ENCODE peak calls at places on chromosomes 1 and 21, in ten cellular contexts. One of them, this sample, is unnamed.

GRCh38 chr1:69967245-69967766 is 238.1 kb downstream of the LRRC40 start:
- DNase-seq in adipocyte: peak; percentile 25
- DNase-seq in midbrain: no peak
- DNase-seq in suprapubic skin: no peak
- DNase-seq in T-helper 9 cell: no peak
- DNase-seq in GM23248: peak; percentile 38
- DNase-seq in HCEC 1CT: no peak
- DNase-seq in transverse colon: no peak
- DNase-seq in mucosa of gallbladder: no peak
- DNase-seq in heart left ventricle: no peak
- DNase-seq in this sample: no peak

GRCh38 chr1:156320560-156320959 is 17.5 kb downstream of the CCT3 start:
- DNase-seq in HCEC 1CT: no peak
- DNase-seq in midbrain: no peak
- DNase-seq in heart left ventricle: no peak
- DNase-seq in mucosa of gallbladder: no peak
- DNase-seq in transverse colon: no peak
- DNase-seq in suprapubic skin: no peak
- DNase-seq in adipocyte: no peak
- DNase-seq in T-helper 9 cell: no peak
- DNase-seq in GM23248: no peak
- DNase-seq in this sample: no peak

GRCh38 chr1:206803221-206803730 is 31.0 kb upstream of the IL10 start:
- DNase-seq in midbrain: no peak
- DNase-seq in heart left ventricle: no peak
- DNase-seq in HCEC 1CT: no peak
- DNase-seq in suprapubic skin: no peak
- DNase-seq in T-helper 9 cell: peak; percentile 65
- DNase-seq in mucosa of gallbladder: peak; percentile 36
- DNase-seq in transverse colon: peak; percentile 60
- DNase-seq in adipocyte: no peak
- DNase-seq in GM23248: no peak
- DNase-seq in this sample: peak; percentile 4

GRCh38 chr1:9397047-9397446 is 104.4 kb downstream of the SPSB1 start:
- DNase-seq in midbrain: no peak
- DNase-seq in transverse colon: no peak
- DNase-seq in suprapubic skin: no peak
- DNase-seq in T-helper 9 cell: no peak
- DNase-seq in mucosa of gallbladder: no peak
- DNase-seq in HCEC 1CT: no peak
- DNase-seq in GM23248: no peak
- DNase-seq in heart left ventricle: no peak
- DNase-seq in adipocyte: no peak
- DNase-seq in this sample: no peak

GRCh38 chr21:26717146-26717739 is 128.0 kb downstream of the ADAMTS1 start:
- DNase-seq in midbrain: peak; percentile 21
- DNase-seq in mucosa of gallbladder: no peak
- DNase-seq in T-helper 9 cell: no peak
- DNase-seq in transverse colon: no peak
- DNase-seq in heart left ventricle: no peak
- DNase-seq in HCEC 1CT: peak; percentile 34
- DNase-seq in GM23248: peak; percentile 49
- DNase-seq in adipocyte: peak; percentile 69
- DNase-seq in suprapubic skin: no peak
- DNase-seq in this sample: no peak

GRCh38 chr1:159826436-159827101 is at the start of gene SLAMF8:
- DNase-seq in adipocyte: no peak
- DNase-seq in suprapubic skin: no peak
- DNase-seq in mucosa of gallbladder: peak; percentile 51
- DNase-seq in GM23248: peak; percentile 40
- DNase-seq in midbrain: no peak
- DNase-seq in heart left ventricle: no peak
- DNase-seq in HCEC 1CT: no peak
- DNase-seq in T-helper 9 cell: peak; percentile 14
- DNase-seq in transverse colon: peak; percentile 61
- DNase-seq in this sample: peak; percentile 16

GRCh38 chr1:52976183-52977035 is 49.3 kb downstream of the SCP2 start:
- DNase-seq in GM23248: no peak
- DNase-seq in midbrain: no peak
- DNase-seq in heart left ventricle: no peak
- DNase-seq in mucosa of gallbladder: no peak
- DNase-seq in HCEC 1CT: no peak
- DNase-seq in T-helper 9 cell: no peak
- DNase-seq in suprapubic skin: no peak
- DNase-seq in adipocyte: no peak
- DNase-seq in transverse colon: no peak
- DNase-seq in this sample: no peak

GRCh38 chr1:234473123-234473522 is 5.9 kb downstream of the TARBP1 start:
- DNase-seq in T-helper 9 cell: no peak
- DNase-seq in GM23248: no peak
- DNase-seq in transverse colon: no peak
- DNase-seq in heart left ventricle: no peak
- DNase-seq in HCEC 1CT: no peak
- DNase-seq in mucosa of gallbladder: no peak
- DNase-seq in suprapubic skin: no peak
- DNase-seq in midbrain: no peak
- DNase-seq in adipocyte: no peak
- DNase-seq in this sample: no peak

GRCh38 chr1:91608876-91609275 is 108.2 kb downstream of the CDC7 start:
- DNase-seq in transverse colon: no peak
- DNase-seq in suprapubic skin: no peak
- DNase-seq in heart left ventricle: no peak
- DNase-seq in adipocyte: peak; percentile 50
- DNase-seq in T-helper 9 cell: no peak
- DNase-seq in mucosa of gallbladder: no peak
- DNase-seq in HCEC 1CT: peak; percentile 60
- DNase-seq in GM23248: peak; percentile 84
- DNase-seq in midbrain: no peak
- DNase-seq in this sample: no peak

GRCh38 chr1:205495237-205495823 is 9.1 kb upstream of the CDK18 start:
- DNase-seq in transverse colon: peak; percentile 47
- DNase-seq in midbrain: no peak
- DNase-seq in adipocyte: no peak
- DNase-seq in suprapubic skin: no peak
- DNase-seq in heart left ventricle: peak; percentile 71
- DNase-seq in T-helper 9 cell: no peak
- DNase-seq in GM23248: no peak
- DNase-seq in HCEC 1CT: no peak
- DNase-seq in mucosa of gallbladder: no peak
- DNase-seq in this sample: no peak

GRCh38 chr1:97743129-97743528 is 177.7 kb downstream of the DPYD start:
- DNase-seq in suprapubic skin: no peak
- DNase-seq in heart left ventricle: no peak
- DNase-seq in adipocyte: no peak
- DNase-seq in midbrain: no peak
- DNase-seq in HCEC 1CT: no peak
- DNase-seq in transverse colon: no peak
- DNase-seq in T-helper 9 cell: no peak
- DNase-seq in mucosa of gallbladder: no peak
- DNase-seq in GM23248: no peak
- DNase-seq in this sample: no peak

GRCh38 chr1:224488806-224489584 is 54.4 kb upstream of the WDR26 start:
- DNase-seq in adipocyte: no peak
- DNase-seq in heart left ventricle: no peak
- DNase-seq in mucosa of gallbladder: no peak
- DNase-seq in GM23248: peak; percentile 40
- DNase-seq in midbrain: no peak
- DNase-seq in transverse colon: no peak
- DNase-seq in T-helper 9 cell: no peak
- DNase-seq in suprapubic skin: no peak
- DNase-seq in HCEC 1CT: peak; percentile 66
- DNase-seq in this sample: no peak

GRCh38 chr1:31203215-31203614 is 36.5 kb downstream of the NKAIN1 start:
- DNase-seq in adipocyte: no peak
- DNase-seq in T-helper 9 cell: no peak
- DNase-seq in midbrain: peak; percentile 68
- DNase-seq in suprapubic skin: no peak
- DNase-seq in HCEC 1CT: no peak
- DNase-seq in transverse colon: no peak
- DNase-seq in mucosa of gallbladder: no peak
- DNase-seq in heart left ventricle: no peak
- DNase-seq in GM23248: no peak
- DNase-seq in this sample: no peak

GRCh38 chr1:91725961-91726704 is 159.8 kb downstream of the TGFBR3 start:
- DNase-seq in HCEC 1CT: peak; percentile 95
- DNase-seq in heart left ventricle: no peak
- DNase-seq in GM23248: peak; percentile 96
- DNase-seq in T-helper 9 cell: no peak
- DNase-seq in suprapubic skin: no peak
- DNase-seq in adipocyte: peak; percentile 93
- DNase-seq in transverse colon: peak; percentile 17
- DNase-seq in mucosa of gallbladder: peak; percentile 50
- DNase-seq in midbrain: no peak
- DNase-seq in this sample: peak; percentile 52

GRCh38 chr1:167995038-167995437 is 58.2 kb upstream of the MPC2 start:
- DNase-seq in transverse colon: no peak
- DNase-seq in T-helper 9 cell: no peak
- DNase-seq in heart left ventricle: no peak
- DNase-seq in midbrain: no peak
- DNase-seq in suprapubic skin: no peak
- DNase-seq in adipocyte: no peak
- DNase-seq in mucosa of gallbladder: no peak
- DNase-seq in HCEC 1CT: peak; percentile 2
- DNase-seq in GM23248: no peak
- DNase-seq in this sample: no peak

GRCh38 chr1:7491089-7491817 is 279.8 kb upstream of the VAMP3 start:
- DNase-seq in heart left ventricle: no peak
- DNase-seq in mucosa of gallbladder: peak; percentile 60
- DNase-seq in adipocyte: peak; percentile 32
- DNase-seq in transverse colon: no peak
- DNase-seq in suprapubic skin: no peak
- DNase-seq in midbrain: no peak
- DNase-seq in HCEC 1CT: no peak
- DNase-seq in GM23248: peak; percentile 91
- DNase-seq in T-helper 9 cell: no peak
- DNase-seq in this sample: peak; percentile 81

GRCh38 chr1:230632273-230632873 is 9.9 kb upstream of the COG2 start:
- DNase-seq in mucosa of gallbladder: peak; percentile 17
- DNase-seq in suprapubic skin: no peak
- DNase-seq in adipocyte: peak; percentile 43
- DNase-seq in T-helper 9 cell: no peak
- DNase-seq in midbrain: peak; percentile 21
- DNase-seq in transverse colon: peak; percentile 22
- DNase-seq in heart left ventricle: no peak
- DNase-seq in HCEC 1CT: peak; percentile 28
- DNase-seq in GM23248: peak; percentile 50
- DNase-seq in this sample: peak; percentile 42

GRCh38 chr1:248759644-248760043 is 4.1 kb upstream of the LYPD8 start:
- DNase-seq in GM23248: no peak
- DNase-seq in adipocyte: no peak
- DNase-seq in midbrain: no peak
- DNase-seq in mucosa of gallbladder: no peak
- DNase-seq in suprapubic skin: no peak
- DNase-seq in T-helper 9 cell: no peak
- DNase-seq in heart left ventricle: no peak
- DNase-seq in transverse colon: no peak
- DNase-seq in HCEC 1CT: no peak
- DNase-seq in this sample: no peak

GRCh38 chr1:147627435-147628110 is 42.8 kb downstream of the ACP6 start:
- DNase-seq in mucosa of gallbladder: peak; percentile 32
- DNase-seq in midbrain: peak; percentile 62
- DNase-seq in suprapubic skin: no peak
- DNase-seq in transverse colon: peak; percentile 49
- DNase-seq in T-helper 9 cell: peak; percentile 38
- DNase-seq in heart left ventricle: no peak
- DNase-seq in GM23248: peak; percentile 57
- DNase-seq in adipocyte: peak; percentile 75
- DNase-seq in HCEC 1CT: peak; percentile 17
- DNase-seq in this sample: peak; percentile 64

GRCh38 chr21:33078907-33079582 is 9.1 kb downstream of the OLIG1 start:
- DNase-seq in suprapubic skin: no peak
- DNase-seq in transverse colon: no peak
- DNase-seq in mucosa of gallbladder: no peak
- DNase-seq in adipocyte: no peak
- DNase-seq in T-helper 9 cell: no peak
- DNase-seq in heart left ventricle: no peak
- DNase-seq in midbrain: peak; percentile 90
- DNase-seq in HCEC 1CT: peak; percentile 63
- DNase-seq in GM23248: peak; percentile 68
- DNase-seq in this sample: no peak

GRCh38 chr1:211352985-211353515 is 26.4 kb downstream of the TRAF5 start:
- DNase-seq in mucosa of gallbladder: peak; percentile 41
- DNase-seq in T-helper 9 cell: peak; percentile 48
- DNase-seq in suprapubic skin: no peak
- DNase-seq in transverse colon: peak; percentile 73
- DNase-seq in heart left ventricle: no peak
- DNase-seq in adipocyte: no peak
- DNase-seq in midbrain: no peak
- DNase-seq in GM23248: peak; percentile 29
- DNase-seq in HCEC 1CT: peak; percentile 27
- DNase-seq in this sample: peak; percentile 24

GRCh38 chr1:79380078-79380477 is 373.5 kb upstream of the ADGRL4 start:
- DNase-seq in heart left ventricle: no peak
- DNase-seq in suprapubic skin: no peak
- DNase-seq in HCEC 1CT: no peak
- DNase-seq in T-helper 9 cell: no peak
- DNase-seq in mucosa of gallbladder: no peak
- DNase-seq in adipocyte: no peak
- DNase-seq in midbrain: no peak
- DNase-seq in GM23248: no peak
- DNase-seq in transverse colon: no peak
- DNase-seq in this sample: no peak

GRCh38 chr1:118688891-118689290 is 299.3 kb downstream of the TBX15 start:
- DNase-seq in heart left ventricle: no peak
- DNase-seq in suprapubic skin: no peak
- DNase-seq in midbrain: no peak
- DNase-seq in HCEC 1CT: no peak
- DNase-seq in adipocyte: no peak
- DNase-seq in GM23248: no peak
- DNase-seq in mucosa of gallbladder: no peak
- DNase-seq in transverse colon: no peak
- DNase-seq in T-helper 9 cell: no peak
- DNase-seq in this sample: no peak

GRCh38 chr1:214321686-214322453 is 40.9 kb downstream of the SMYD2 start:
- DNase-seq in adipocyte: no peak
- DNase-seq in heart left ventricle: no peak
- DNase-seq in HCEC 1CT: no peak
- DNase-seq in mucosa of gallbladder: no peak
- DNase-seq in suprapubic skin: no peak
- DNase-seq in transverse colon: no peak
- DNase-seq in GM23248: no peak
- DNase-seq in midbrain: no peak
- DNase-seq in T-helper 9 cell: no peak
- DNase-seq in this sample: no peak

GRCh38 chr1:109667452-109668122 is at the start of gene GSTM2:
- DNase-seq in T-helper 9 cell: peak; percentile 61
- DNase-seq in transverse colon: peak; percentile 93
- DNase-seq in adipocyte: peak; percentile 98
- DNase-seq in GM23248: peak; percentile 93
- DNase-seq in heart left ventricle: peak; percentile 96
- DNase-seq in suprapubic skin: peak; percentile 98
- DNase-seq in midbrain: peak; percentile 85
- DNase-seq in mucosa of gallbladder: peak; percentile 87
- DNase-seq in HCEC 1CT: peak; percentile 77
- DNase-seq in this sample: peak; percentile 97

GRCh38 chr1:246319111-246319510 is 188.0 kb downstream of the SMYD3 start:
- DNase-seq in heart left ventricle: no peak
- DNase-seq in transverse colon: no peak
- DNase-seq in suprapubic skin: no peak
- DNase-seq in HCEC 1CT: peak; percentile 47
- DNase-seq in T-helper 9 cell: no peak
- DNase-seq in midbrain: no peak
- DNase-seq in mucosa of gallbladder: no peak
- DNase-seq in GM23248: no peak
- DNase-seq in adipocyte: no peak
- DNase-seq in this sample: no peak

GRCh38 chr1:224579526-224579925 is 36.6 kb upstream of the CNIH3 start:
- DNase-seq in T-helper 9 cell: no peak
- DNase-seq in midbrain: no peak
- DNase-seq in mucosa of gallbladder: no peak
- DNase-seq in heart left ventricle: no peak
- DNase-seq in HCEC 1CT: peak; percentile 85
- DNase-seq in transverse colon: no peak
- DNase-seq in suprapubic skin: no peak
- DNase-seq in adipocyte: peak; percentile 32
- DNase-seq in GM23248: peak; percentile 19
- DNase-seq in this sample: no peak

GRCh38 chr1:201739492-201740085 is 89.4 kb upstream of the IPO9 start:
- DNase-seq in mucosa of gallbladder: peak; percentile 71
- DNase-seq in transverse colon: peak; percentile 83
- DNase-seq in HCEC 1CT: no peak
- DNase-seq in suprapubic skin: peak; percentile 89
- DNase-seq in midbrain: peak; percentile 71
- DNase-seq in T-helper 9 cell: peak; percentile 42
- DNase-seq in adipocyte: peak; percentile 67
- DNase-seq in GM23248: peak; percentile 82
- DNase-seq in heart left ventricle: peak; percentile 82
- DNase-seq in this sample: peak; percentile 67

This sample was measured in thyroid gland.